ENCODE peak calls at places on chromosomes 11 and 22, in seven cellular contexts. W, U, X, D, M, K and V are unnamed samples.

GRCh38 chr11:59263225-59263894 is 50.6 kb upstream of the MPEG1 start:
- DNase-seq in D (no peak), U (no peak), W (no peak), X (peak), K (no peak), M (no peak), V (no peak)

GRCh38 chr11:25453471-25453870 is 878.5 kb upstream of the ANO3 start:
- DNase-seq in W (no peak), K (no peak), D (no peak), U (no peak), X (peak), M (no peak), V (no peak)

GRCh38 chr22:44743804-44744211 is 8.6 kb upstream of the ARHGAP8 start:
- DNase-seq in U (no peak), W (no peak), K (no peak), M (peak), D (no peak), X (no peak), V (no peak)

GRCh38 chr11:76368497-76368896 is 12.4 kb downstream of the THAP12 start:
- DNase-seq in M (no peak), U (no peak), X (no peak), D (no peak), W (no peak), K (no peak), V (no peak)

GRCh38 chr11:35786918-35787557 is 124.5 kb downstream of the TRIM44 start:
- DNase-seq in X (no peak), W (no peak), D (no peak), K (no peak), U (no peak), M (peak), V (no peak)

GRCh38 chr22:29621761-29622526 is 18.5 kb downstream of the NF2 start:
- DNase-seq in M (no peak), W (peak), U (no peak), K (no peak), X (no peak), D (no peak), V (peak)

GRCh38 chr22:50600541-50600940 is at the start of gene MAPK8IP2:
- DNase-seq in U (peak), D (peak), X (no peak), W (no peak), K (no peak), M (peak), V (no peak)

GRCh38 chr11:46356911-46357482 is 9.7 kb downstream of the DGKZ start:
- DNase-seq in M (no peak), K (no peak), U (no peak), X (peak), W (no peak), D (no peak), V (no peak)

GRCh38 chr11:61742391-61742790 is 10.0 kb upstream of the MYRF start:
- DNase-seq in U (no peak), D (no peak), K (no peak), M (no peak), W (no peak), X (peak), V (no peak)

GRCh38 chr11:120337896-120338840 is 2.0 kb downstream of the ARHGEF12 start:
- DNase-seq in U (no peak), K (no peak), D (no peak), M (no peak), W (no peak), X (no peak), V (no peak)

GRCh38 chr11:78961186-78961782 is 386.6 kb upstream of the NARS2 start:
- DNase-seq in W (no peak), D (peak), U (no peak), K (no peak), M (no peak), X (no peak), V (no peak)

GRCh38 chr11:16897460-16898061 is 116.7 kb downstream of the PLEKHA7 start:
- DNase-seq in W (no peak), X (peak), M (no peak), U (no peak), D (no peak), K (no peak), V (no peak)